ENCODE peak calls at places on chromosome 19, in four cellular contexts. E is cardiac fibroblast, I is stomach, T is pancreas. R is an unnamed sample.

GRCh38 chr19:5153601-5154128 is 184.8 kb downstream of the KDM4B start:
- DNase-seq in E (no peak), I (no peak), T (peak), R (no peak)

GRCh38 chr19:15448778-15449619 is 757 bp downstream of the WIZ start:
- DNase-seq in E (peak), I (no peak), T (peak), R (no peak)

GRCh38 chr19:14089662-14090508 is 666 bp downstream of the SAMD1 start:
- DNase-seq in E (peak), I (peak), T (peak), R (peak)

GRCh38 chr19:7539827-7540425 is 4.4 kb downstream of the PNPLA6 start:
- DNase-seq in E (no peak), I (no peak), T (no peak), R (no peak)

GRCh38 chr19:16070366-16070990 is 5.8 kb upstream of the TPM4 start:
- DNase-seq in E (no peak), I (peak), T (no peak), R (no peak)

GRCh38 chr19:13430790-13431582 is 75.3 kb downstream of the CACNA1A start:
- DNase-seq in E (peak), I (peak), T (no peak), R (peak)

GRCh38 chr19:32130241-32130753 is 215.1 kb upstream of the ZNF507 start:
- DNase-seq in E (no peak), I (no peak), T (no peak), R (no peak)

GRCh38 chr19:16373539-16373938 is 48.9 kb downstream of the KLF2 start:
- DNase-seq in E (peak), I (no peak), T (no peak), R (peak)

GRCh38 chr19:34588249-34588648 is 88.7 kb downstream of the SCGB2B2 start:
- DNase-seq in E (no peak), I (no peak), T (peak), R (no peak)

GRCh38 chr19:15464394-15465385 is at the start of gene RASAL3:
- DNase-seq in E (peak), I (no peak), T (no peak), R (no peak)

GRCh38 chr19:16142032-16142580 is 1.4 kb upstream of the HSH2D start:
- DNase-seq in E (no peak), I (no peak), T (no peak), R (no peak)

GRCh38 chr19:34145741-34146202 is 26.5 kb upstream of the LSM14A start:
- DNase-seq in E (peak), I (peak), T (no peak), R (peak)

GRCh38 chr19:53580871-53581835 is 43.2 kb downstream of the ZNF331 start:
- DNase-seq in E (no peak), I (no peak), T (no peak), R (no peak)

GRCh38 chr19:28727133-28727834 is 485.7 kb downstream of the UQCRFS1 start:
- DNase-seq in E (peak), I (no peak), T (no peak), R (no peak)

GRCh38 chr19:49499030-49499670 is 2.9 kb downstream of the RPS11 start:
- DNase-seq in E (no peak), I (no peak), T (peak), R (no peak)

GRCh38 chr19:6500837-6501739 is 1.0 kb downstream of the TUBB4A start:
- DNase-seq in E (no peak), I (no peak), T (no peak), R (no peak)

GRCh38 chr19:33241530-33242101 is 16.0 kb upstream of the SLC7A10 start:
- DNase-seq in E (peak), I (peak), T (peak), R (no peak)

GRCh38 chr19:33434886-33435705 is 61.6 kb downstream of the CEBPG start:
- DNase-seq in E (peak), I (no peak), T (peak), R (no peak)

GRCh38 chr19:918481-919156 is 1.5 kb downstream of the KISS1R start:
- DNase-seq in E (no peak), I (no peak), T (peak), R (no peak)

GRCh38 chr19:11377756-11378155 is 3.3 kb downstream of the SWSAP1 start:
- DNase-seq in E (no peak), I (no peak), T (no peak), R (peak)

GRCh38 chr19:38663957-38664502 is 16.6 kb downstream of the ACTN4 start:
- DNase-seq in E (no peak), I (no peak), T (peak), R (no peak)

GRCh38 chr19:871446-872265 is 12.2 kb downstream of the CFD start:
- DNase-seq in E (no peak), I (no peak), T (peak), R (no peak)

GRCh38 chr19:48329167-48329891 is 4.0 kb downstream of the EMP3 start:
- DNase-seq in E (peak), I (no peak), T (no peak), R (peak)

GRCh38 chr19:3320354-3320670 is 46.1 kb upstream of the NFIC start:
- DNase-seq in E (no peak), I (no peak), T (no peak), R (no peak)

GRCh38 chr19:17289489-17289888 is 7.8 kb downstream of the ANKLE1 start:
- DNase-seq in E (peak), I (peak), T (no peak), R (peak)

GRCh38 chr19:31154021-31154420 is 195.2 kb downstream of the TSHZ3 start:
- DNase-seq in E (no peak), I (no peak), T (no peak), R (peak)

GRCh38 chr19:36267061-36267845 is 52.3 kb downstream of the ZNF146 start:
- DNase-seq in E (no peak), I (no peak), T (peak), R (no peak)

GRCh38 chr19:28003543-28003942 is 1209.4 kb downstream of the UQCRFS1 start:
- DNase-seq in E (no peak), I (no peak), T (no peak), R (no peak)

GRCh38 chr19:21922276-21922675 is 86.3 kb upstream of the ZNF43 start:
- DNase-seq in E (no peak), I (no peak), T (no peak), R (no peak)

GRCh38 chr19:3135961-3136683 is at the start of gene GNA15:
- DNase-seq in E (no peak), I (peak), T (peak), R (no peak)

GRCh38 chr19:7482584-7483439 is 6.0 kb downstream of the PEX11G start:
- DNase-seq in E (peak), I (no peak), T (no peak), R (no peak)

GRCh38 chr19:32866564-32867265 is 2.9 kb downstream of the SLC7A9 start:
- DNase-seq in E (no peak), I (no peak), T (no peak), R (no peak)

GRCh38 chr19:29211562-29212416 is 1.2 kb downstream of the UQCRFS1 start:
- DNase-seq in E (peak), I (no peak), T (no peak), R (no peak)

GRCh38 chr19:58544591-58545285 is 874 bp downstream of the TRIM28 start:
- DNase-seq in E (peak), I (no peak), T (peak), R (no peak)

GRCh38 chr19:10294368-10294697 is 4.6 kb downstream of the ICAM5 start:
- DNase-seq in E (no peak), I (no peak), T (no peak), R (no peak)
- TF ChIP-seq CTCF in E (no peak), I (no peak), T (no peak), R (no peak)

DNA sequence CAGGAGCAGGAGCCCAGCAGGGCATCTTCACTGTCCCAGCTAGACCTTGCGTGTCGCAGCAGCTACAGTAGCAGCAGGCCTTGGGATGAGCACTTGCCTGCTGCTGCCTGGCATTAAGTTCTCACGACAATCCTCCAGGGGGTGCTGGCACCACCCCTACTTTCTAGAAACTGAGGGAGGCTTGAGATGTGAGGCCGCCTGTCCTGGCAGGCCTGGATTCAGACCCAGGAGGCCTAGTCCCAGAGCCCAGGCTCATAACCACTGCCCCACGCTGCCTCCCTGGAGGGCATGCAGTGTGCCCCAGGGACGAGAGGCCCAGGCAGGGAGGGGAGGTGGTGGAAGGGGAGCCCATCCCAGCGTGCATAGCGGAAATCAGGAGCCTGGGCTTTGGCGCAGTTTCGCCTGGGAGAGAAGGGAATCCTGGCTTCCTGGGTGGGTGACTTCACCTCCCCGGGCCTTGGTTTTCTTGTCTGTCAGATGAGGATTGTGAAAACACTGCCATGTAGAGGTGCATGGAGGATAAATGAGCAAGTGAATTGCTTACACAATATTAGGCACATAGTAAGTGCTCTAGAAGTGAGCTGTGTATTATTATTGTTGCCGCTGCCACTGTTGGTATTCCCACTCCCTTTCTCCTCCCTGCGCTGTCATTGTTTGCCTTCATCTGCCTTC is 26.1 kb downstream of the PPP5C start:
- DNase-seq in E (peak), I (no peak), T (no peak), R (no peak)
- TF ChIP-seq CTCF in E (peak), I (no peak), T (no peak), R (peak)

DNA sequence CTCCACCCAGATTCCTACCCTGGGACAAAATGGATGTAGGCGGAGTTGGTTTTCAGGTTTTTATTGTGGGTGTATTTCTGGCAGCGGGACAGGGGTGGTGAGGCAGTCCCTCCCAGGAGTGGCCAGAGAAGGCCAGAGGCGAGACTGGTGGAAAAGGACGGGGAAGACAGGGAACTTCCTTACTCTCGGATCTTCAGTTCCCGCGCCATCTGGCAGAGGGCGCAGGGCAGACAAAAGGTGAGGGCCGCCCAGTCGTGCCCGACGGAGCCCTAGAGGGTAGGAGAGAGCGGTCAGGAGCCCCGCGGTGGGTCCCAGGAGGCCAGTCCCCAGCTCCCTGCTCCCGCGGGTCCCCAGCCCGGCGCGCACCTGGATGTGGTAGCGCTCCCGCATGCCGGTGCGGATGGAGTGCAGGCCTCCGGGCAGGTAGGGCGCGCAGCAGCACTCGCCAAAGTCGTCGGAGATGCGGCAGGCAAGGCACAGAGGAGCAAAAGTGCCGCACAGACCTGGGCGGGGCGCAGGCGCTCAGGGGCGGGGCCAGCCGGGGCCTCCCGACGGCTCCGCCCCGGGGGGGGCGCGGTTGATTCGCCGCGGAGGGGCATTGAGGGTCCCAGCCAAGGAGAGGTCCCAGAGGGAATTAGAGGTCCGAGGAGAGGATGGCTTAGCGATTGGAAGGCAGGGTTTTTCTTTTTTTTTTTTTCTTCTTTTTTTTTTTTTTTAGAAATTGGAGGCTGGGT is 3.0 kb downstream of the CNFN start:
- DNase-seq in E (peak), I (peak), T (peak), R (peak)
- TF ChIP-seq CTCF in E (peak), I (peak), T (no peak), R (peak)

DNA sequence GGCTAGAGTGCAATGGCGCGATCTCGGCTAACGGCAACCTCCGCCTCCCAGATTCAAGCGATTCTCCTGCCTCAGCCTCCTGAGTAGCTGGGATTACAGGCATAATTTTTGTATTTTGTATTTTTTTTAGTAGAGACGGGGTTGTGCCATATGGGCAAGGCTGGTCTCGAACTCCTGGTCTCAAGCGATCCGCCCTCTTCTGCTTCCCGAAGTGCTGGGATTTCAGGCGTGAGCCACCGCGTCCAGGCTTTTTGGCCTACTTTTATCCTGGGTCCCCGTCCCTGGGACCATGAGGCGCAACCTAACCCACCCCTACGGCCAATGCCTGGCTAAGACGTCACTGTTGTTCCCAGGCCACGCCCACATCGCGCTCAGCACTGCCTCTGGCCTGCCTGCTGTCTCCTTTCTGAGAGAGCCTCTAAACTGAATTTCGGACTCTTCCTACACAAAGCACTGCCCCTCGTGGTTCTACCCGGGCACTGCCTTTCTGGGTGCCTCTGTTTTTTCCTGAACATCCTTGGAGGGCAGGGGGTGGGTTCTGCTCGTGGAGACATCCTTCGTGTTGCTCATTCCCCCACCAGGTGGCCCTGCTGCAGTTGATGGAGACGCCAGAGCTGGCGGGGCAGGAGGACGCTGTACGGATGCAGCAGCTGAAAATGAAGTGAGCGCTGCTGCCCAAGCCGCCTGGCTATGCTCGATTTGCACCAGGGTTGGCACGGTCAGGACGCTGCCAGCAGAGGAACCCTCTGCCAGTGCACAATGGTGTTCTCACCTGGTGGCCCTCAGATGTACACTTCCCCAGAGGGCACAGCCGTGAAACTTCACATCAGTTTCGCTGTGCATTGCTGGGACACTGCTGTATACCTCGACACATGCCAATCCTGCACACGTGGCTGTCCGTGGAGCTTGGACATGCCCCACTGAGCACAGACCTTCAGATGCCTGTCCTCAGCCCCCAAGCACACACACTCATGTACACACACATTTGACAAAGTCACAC is 2.0 kb downstream of the REX1BD start:
- DNase-seq in E (peak), I (no peak), T (peak), R (no peak)
- TF ChIP-seq CTCF in E (no peak), I (no peak), T (no peak), R (peak)

DNA sequence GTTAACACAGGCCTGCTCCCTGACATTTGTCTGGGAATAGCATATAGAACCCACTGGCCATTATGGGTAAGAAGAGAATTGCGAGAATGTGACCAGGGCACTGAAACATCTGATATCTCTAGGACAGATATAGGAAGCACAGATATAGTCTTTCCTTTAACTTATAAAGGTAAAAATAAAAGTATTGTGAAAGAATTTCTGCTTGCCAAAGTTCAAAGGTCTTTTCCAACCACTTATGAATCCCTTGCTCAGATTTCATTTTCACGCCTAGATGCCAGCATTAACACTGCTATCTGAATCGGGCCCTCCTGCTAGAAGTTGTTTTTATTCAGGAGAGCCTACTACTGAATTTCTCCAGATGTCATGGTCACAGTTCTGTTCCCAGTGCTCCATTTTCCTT is 27.7 kb downstream of the BBC3 start:
- DNase-seq in E (no peak), I (no peak), T (no peak), R (no peak)
- TF ChIP-seq CTCF in E (no peak), I (no peak), T (no peak), R (no peak)

GRCh38 chr19:41161903-41162302 is 31.1 kb upstream of the CYP2S1 start:
- DNase-seq in E (no peak), I (no peak), T (no peak), R (no peak)
- TF ChIP-seq CTCF in E (no peak), I (no peak), T (no peak), R (peak)